ENCODE peak calls at places on chromosomes 13 and 19, in six cellular contexts. Q is IMR-90, E is HEK293T, T is AG08396, D is RPMI8226, A is head of caudate nucleus. W is an unnamed sample.

GRCh38 chr19:34926685-34927375 is at the start of gene ZNF30:
- DNase-seq in Q (peak), E (peak), T (peak), D (peak), A (peak), W (peak)

GRCh38 chr19:34269968-34270621 is 15.7 kb downstream of the GARRE1 start:
- DNase-seq in Q (peak), E (peak), T (peak), D (peak), A (peak), W (peak)

GRCh38 chr19:23855676-23856075 is 59.0 kb upstream of the ZNF726 start:
- DNase-seq in Q (no peak), E (no peak), T (no peak), D (peak), A (no peak), W (no peak)

GRCh38 chr13:96075953-96076543 is 13.9 kb upstream of the HS6ST3 start:
- DNase-seq in Q (peak), E (peak), T (peak), D (peak), A (no peak), W (peak)

GRCh38 chr19:29943615-29944014 is 1.6 kb downstream of the URI1 start:
- DNase-seq in Q (no peak), E (no peak), T (no peak), D (no peak), A (no peak), W (no peak)

GRCh38 chr13:98390086-98390697 is 186.7 kb downstream of the STK24 start:
- DNase-seq in Q (peak), E (no peak), T (no peak), D (no peak), A (no peak), W (peak)

GRCh38 chr19:33535176-33535575 is 13.6 kb upstream of the PEPD start:
- DNase-seq in Q (peak), E (no peak), T (no peak), D (no peak), A (no peak), W (no peak)

GRCh38 chr19:28497137-28497536 is 715.8 kb downstream of the UQCRFS1 start:
- DNase-seq in Q (no peak), E (no peak), T (no peak), D (no peak), A (no peak), W (no peak)